ENCODE peak calls at places on chromosomes 4 and X, in five cellular contexts. N is neural progenitor cell, B is aorta, D is AG04450, G is mammary epithelial cell. W is an unnamed sample.

GRCh38 chr4:147587061-147587460 is 30.1 kb upstream of the TMEM184C start:
- DNase-seq in N (peak; percentile 33), B (no peak), D (no peak), G (no peak), W (no peak)

GRCh38 chr4:168119870-168120269 is 27.5 kb downstream of the ANXA10 start:
- DNase-seq in N (no peak), B (no peak), D (no peak), G (no peak), W (no peak)

GRCh38 chrX:23333842-23334535 is 660 bp upstream of the PTCHD1 start:
- DNase-seq in N (peak; percentile 67), B (peak; percentile 78), D (no peak), G (no peak), W (no peak)

GRCh38 chrX:75648803-75649588 is 126.2 kb upstream of the ZDHHC15 start:
- DNase-seq in N (no peak), B (no peak), D (no peak), G (no peak), W (no peak)

GRCh38 chr4:108646706-108647105 is 3.7 kb upstream of the OSTC start:
- DNase-seq in N (no peak), B (no peak), D (no peak), G (no peak), W (no peak)

GRCh38 chr4:86306816-86307215 is 53.0 kb downstream of the MAPK10 start:
- DNase-seq in N (no peak), B (no peak), D (peak; percentile 30), G (no peak), W (peak; percentile 57)

GRCh38 chrX:17591741-17592110 is 145.6 kb upstream of the SCML1 start:
- DNase-seq in N (no peak), B (no peak), D (no peak), G (peak; percentile 72), W (no peak)

GRCh38 chr4:115514675-115515074 is 401.3 kb upstream of the NDST4 start:
- DNase-seq in N (no peak), B (no peak), D (no peak), G (no peak), W (no peak)

GRCh38 chrX:115642304-115642703 is 81.3 kb downstream of the PLS3 start:
- DNase-seq in N (peak; percentile 5), B (no peak), D (no peak), G (no peak), W (no peak)

GRCh38 chr4:24666816-24667477 is 82.6 kb upstream of the DHX15 start:
- DNase-seq in N (no peak), B (no peak), D (no peak), G (no peak), W (no peak)

GRCh38 chr4:73698217-73698616 is 42.2 kb upstream of the CXCL8 start:
- DNase-seq in N (peak; percentile 7), B (no peak), D (no peak), G (peak; percentile 87), W (no peak)

GRCh38 chr4:37803348-37803973 is 23.0 kb upstream of the PGM2 start:
- DNase-seq in N (peak; percentile 27), B (no peak), D (no peak), G (peak; percentile 20), W (peak; percentile 20)

GRCh38 chrX:155263854-155264628 is at the start of gene RAB39B:
- DNase-seq in N (peak; percentile 75), B (peak; percentile 83), D (peak; percentile 3), G (peak; percentile 60), W (no peak)

GRCh38 chr4:128229458-128229805 is 58.2 kb downstream of the PGRMC2 start:
- DNase-seq in N (no peak), B (no peak), D (no peak), G (peak; percentile 39), W (no peak)

GRCh38 chrX:54807524-54808108 is at the start of gene MAGED2:
- DNase-seq in N (peak; percentile 56), B (peak; percentile 82), D (no peak), G (no peak), W (no peak)

GRCh38 chr4:26325191-26325590 is 4.4 kb downstream of the RBPJ start:
- DNase-seq in N (peak; percentile 50), B (no peak), D (no peak), G (peak; percentile 35), W (no peak)

GRCh38 chr4:153759407-153760226 is at the start of gene RNF175:
- DNase-seq in N (peak; percentile 66), B (peak; percentile 78), D (no peak), G (no peak), W (no peak)

GRCh38 chrX:115968436-115969252 is 201.9 kb upstream of the AGTR2 start:
- DNase-seq in N (peak; percentile 87), B (peak; percentile 77), D (no peak), G (peak; percentile 45), W (no peak)

GRCh38 chrX:53093177-53093655 is 726 bp upstream of the KANTR start:
- DNase-seq in N (peak; percentile 88), B (peak; percentile 93), D (no peak), G (peak; percentile 59), W (no peak)

GRCh38 chr4:153211986-153212720 is 7.9 kb downstream of the TRIM2 start:
- DNase-seq in N (no peak), B (no peak), D (no peak), G (peak; percentile 46), W (no peak)

GRCh38 chrX:137566746-137567473 is 983 bp downstream of the ZIC3 start:
- DNase-seq in N (peak; percentile 35), B (no peak), D (no peak), G (no peak), W (no peak)

GRCh38 chrX:47623540-47624027 is 3.9 kb upstream of the SYN1 start:
- DNase-seq in N (peak; percentile 90), B (peak; percentile 80), D (peak; percentile 32), G (peak; percentile 26), W (no peak)

GRCh38 chrX:124033821-124034220 is 72.3 kb downstream of the STAG2 start:
- DNase-seq in N (no peak), B (no peak), D (no peak), G (peak; percentile 39), W (no peak)

GRCh38 chrX:41621236-41621651 is 67.5 kb upstream of the GPR34 start:
- DNase-seq in N (peak; percentile 10), B (no peak), D (no peak), G (peak; percentile 14), W (no peak)

GRCh38 chr4:81358173-81358572 is 113.5 kb downstream of the RASGEF1B start:
- DNase-seq in N (no peak), B (no peak), D (no peak), G (no peak), W (no peak)

GRCh38 chr4:52643846-52644245 is 15.3 kb downstream of the USP46 start:
- DNase-seq in N (no peak), B (peak; percentile 92), D (peak; percentile 20), G (peak; percentile 26), W (no peak)

GRCh38 chr4:21778702-21779101 is 169.9 kb downstream of the KCNIP4 start:
- DNase-seq in N (no peak), B (no peak), D (no peak), G (no peak), W (no peak)

GRCh38 chr4:151304755-151305154 is 20.6 kb downstream of the SH3D19 start:
- DNase-seq in N (no peak), B (no peak), D (no peak), G (peak; percentile 61), W (no peak)

GRCh38 chrX:40012039-40012799 is 85.5 kb downstream of the BCOR start:
- DNase-seq in N (peak; percentile 57), B (peak; percentile 83), D (no peak), G (no peak), W (no peak)

GRCh38 chrX:40009890-40010289 is 87.9 kb downstream of the BCOR start:
- DNase-seq in N (peak; percentile 28), B (peak; percentile 62), D (no peak), G (no peak), W (no peak)

GRCh38 chrX:40009462-40009851 is 88.3 kb downstream of the BCOR start:
- DNase-seq in N (peak; percentile 75), B (peak; percentile 60), D (no peak), G (no peak), W (no peak)

GRCh38 chrX:40011483-40012038 is 86.2 kb downstream of the BCOR start:
- DNase-seq in N (no peak), B (peak; percentile 51), D (no peak), G (no peak), W (no peak)

DNA sequence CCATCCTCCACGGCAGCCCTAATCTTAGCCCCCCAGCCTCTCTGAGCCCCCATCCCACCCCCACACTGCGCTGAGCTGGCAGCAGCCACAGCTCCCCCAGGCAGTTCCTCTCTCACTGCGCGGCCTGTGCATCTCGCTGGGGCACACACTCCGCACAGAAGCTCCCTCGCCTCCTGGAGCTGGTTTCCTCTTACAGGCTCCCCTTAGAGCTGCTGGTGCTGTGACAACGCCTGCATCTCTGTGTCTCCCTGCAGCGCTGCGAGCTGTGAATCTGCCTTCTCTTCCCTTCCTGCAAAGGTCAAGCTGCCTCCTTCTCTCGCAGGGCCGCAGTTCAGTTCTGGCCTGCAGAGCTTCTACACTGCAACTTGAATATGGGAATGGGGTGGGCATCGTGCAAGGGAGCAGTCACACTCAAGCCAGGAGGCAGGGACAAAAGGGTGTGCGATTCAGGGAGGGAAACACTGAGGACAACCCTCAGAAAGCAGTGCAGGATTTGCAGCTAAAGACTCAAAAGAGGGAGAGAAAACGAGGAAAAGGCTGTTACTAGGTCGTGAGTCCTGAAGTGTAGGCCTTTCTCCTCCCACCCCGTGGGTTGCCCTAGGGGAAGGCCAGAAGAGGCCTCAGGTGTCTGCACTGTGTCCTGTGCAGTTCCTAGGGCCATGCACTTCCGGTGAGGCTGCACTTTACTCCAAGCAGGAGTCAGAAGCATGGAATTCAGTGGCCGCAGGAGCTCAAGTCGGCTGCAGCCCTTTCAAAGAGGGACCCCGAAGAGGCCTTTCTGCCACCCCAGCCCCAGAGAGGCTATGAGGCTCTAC is 87.0 kb downstream of the BCOR start:
- DNase-seq in N (peak; percentile 58), B (peak; percentile 40), D (no peak), G (no peak), W (no peak)
- H3K27me3 ChIP-seq in N (peaks cover 86% of the 10 kb centered on the region), B (no peaks in the 10 kb centered on the region), D (no peaks in the 10 kb centered on the region), G (peaks cover 33% of the 10 kb centered on the region), W (peaks cover 1% of the 10 kb centered on the region)

GRCh38 chrX:131958724-131959123 is 64.4 kb upstream of the STK26 start:
- DNase-seq in N (no peak), B (no peak), D (no peak), G (no peak), W (no peak)
- H3K27me3 ChIP-seq in N (no peaks in the 10 kb centered on the region), B (no peaks in the 10 kb centered on the region), D (no peaks in the 10 kb centered on the region), G (no peaks in the 10 kb centered on the region), W (no peaks in the 10 kb centered on the region)

DNA sequence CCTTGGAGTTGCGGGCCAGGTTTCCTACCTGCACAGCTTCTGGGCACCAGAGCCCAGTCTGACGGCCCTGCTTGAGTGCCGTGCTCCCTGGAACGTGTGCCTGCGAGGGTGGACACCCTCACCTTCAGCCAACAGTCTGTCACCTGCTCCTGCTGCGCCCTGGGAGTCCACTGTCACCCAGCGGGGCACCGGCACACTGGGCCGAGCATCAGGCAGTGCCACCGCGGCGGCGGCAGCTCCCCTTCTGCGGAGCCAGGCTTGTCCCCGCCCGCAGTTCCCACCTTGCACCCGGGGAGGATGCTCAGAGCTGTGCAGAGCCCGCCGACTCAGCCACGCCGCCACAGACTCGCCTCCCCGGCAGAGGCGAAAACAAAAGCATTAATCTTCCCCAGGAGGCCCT is 86.9 kb downstream of the ABLIM2 start:
- DNase-seq in N (peak; percentile 55), B (peak; percentile 53), D (no peak), G (no peak), W (no peak)
- H3K27me3 ChIP-seq in N (no peaks in the 10 kb centered on the region), B (no peaks in the 10 kb centered on the region), D (peaks cover 57% of the 10 kb centered on the region), G (peaks cover 11% of the 10 kb centered on the region), W (peaks cover 14% of the 10 kb centered on the region)

DNA sequence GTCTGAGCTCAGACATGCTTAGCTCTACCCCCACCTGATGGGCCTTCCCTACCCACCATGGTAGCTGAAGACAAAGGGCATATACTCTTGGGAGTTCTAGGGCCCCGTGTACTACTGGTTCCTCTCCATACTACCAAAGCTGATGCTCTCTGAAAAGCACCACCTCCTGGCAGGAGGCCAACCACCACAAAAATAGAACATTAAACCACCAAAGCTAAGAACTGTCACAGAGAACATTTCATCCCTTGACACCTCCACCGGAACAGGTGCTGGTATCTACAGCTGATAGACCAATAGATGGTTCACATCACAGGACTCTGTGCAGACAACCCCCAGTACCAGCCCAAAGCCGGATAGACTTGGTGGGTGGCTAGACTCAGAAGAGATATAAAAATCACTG is 13.4 kb downstream of the EDA2R start:
- DNase-seq in N (no peak), B (no peak), D (no peak), G (no peak), W (no peak)
- H3K27me3 ChIP-seq in N (no peaks in the 10 kb centered on the region), B (no peaks in the 10 kb centered on the region), D (no peaks in the 10 kb centered on the region), G (no peaks in the 10 kb centered on the region), W (no peaks in the 10 kb centered on the region)

W was measured in BJ.